ENCODE peak calls at places on chromosome 2, in seven cellular contexts. C is CD4-positive, alpha-beta T cell; J is mucosa of descending colon; S is choroid plexus epithelial cell; D is right atrium auricular region; G is endothelial cell; W is GM20000. A is an unnamed sample.

GRCh38 chr2:219969508-219969907 is 342.1 kb downstream of the SLC4A3 start:
- DNase-seq in C (no peak), J (no peak), S (no peak), D (no peak), G (no peak), W (no peak), A (peak; percentile 24)

GRCh38 chr2:128467321-128467901 is 148.7 kb upstream of the HS6ST1 start:
- DNase-seq in C (no peak), J (no peak), S (no peak), D (peak; percentile 51), G (no peak), W (no peak), A (no peak)

GRCh38 chr2:168663993-168664392 is 138.4 kb upstream of the NOSTRIN start:
- DNase-seq in C (no peak), J (no peak), S (peak; percentile 36), D (no peak), G (no peak), W (no peak), A (peak; percentile 31)

GRCh38 chr2:120494446-120494845 is 148.5 kb downstream of the INHBB start:
- DNase-seq in C (no peak), J (no peak), S (no peak), D (no peak), G (no peak), W (no peak), A (no peak)

GRCh38 chr2:59196511-59196910 is 955.4 kb upstream of the FANCL start:
- DNase-seq in C (no peak), J (no peak), S (peak; percentile 93), D (no peak), G (no peak), W (no peak), A (no peak)

GRCh38 chr2:231399853-231400667 is 4.5 kb downstream of the B3GNT7 start:
- DNase-seq in C (no peak), J (peak; percentile 37), S (peak; percentile 23), D (no peak), G (no peak), W (no peak), A (peak; percentile 44)

GRCh38 chr2:40740419-40740818 is 288.5 kb upstream of the SLC8A1 start:
- DNase-seq in C (no peak), J (no peak), S (no peak), D (no peak), G (no peak), W (no peak), A (peak; percentile 19)

GRCh38 chr2:37672104-37672869 is 845 bp upstream of the CDC42EP3 start:
- DNase-seq in C (peak; percentile 49), J (peak; percentile 83), S (peak; percentile 92), D (no peak), G (peak; percentile 91), W (peak; percentile 89), A (peak; percentile 83)

GRCh38 chr2:6975988-6976387 is 58.8 kb downstream of the RNF144A start:
- DNase-seq in C (no peak), J (no peak), S (peak; percentile 55), D (peak; percentile 1), G (no peak), W (no peak), A (no peak)

GRCh38 chr2:219997341-219997851 is 370.0 kb downstream of the SLC4A3 start:
- DNase-seq in C (no peak), J (peak; percentile 8), S (peak; percentile 70), D (no peak), G (peak; percentile 84), W (no peak), A (peak; percentile 87)

GRCh38 chr2:10054424-10054823 is 11.1 kb downstream of the KLF11 start:
- DNase-seq in C (no peak), J (no peak), S (no peak), D (no peak), G (no peak), W (no peak), A (no peak)
- TF ChIP-seq CTCF in C (no peak), J (no peak), S (peak; percentile 4), D (no peak), G (no peak), W (no peak), A (no peak)

DNA sequence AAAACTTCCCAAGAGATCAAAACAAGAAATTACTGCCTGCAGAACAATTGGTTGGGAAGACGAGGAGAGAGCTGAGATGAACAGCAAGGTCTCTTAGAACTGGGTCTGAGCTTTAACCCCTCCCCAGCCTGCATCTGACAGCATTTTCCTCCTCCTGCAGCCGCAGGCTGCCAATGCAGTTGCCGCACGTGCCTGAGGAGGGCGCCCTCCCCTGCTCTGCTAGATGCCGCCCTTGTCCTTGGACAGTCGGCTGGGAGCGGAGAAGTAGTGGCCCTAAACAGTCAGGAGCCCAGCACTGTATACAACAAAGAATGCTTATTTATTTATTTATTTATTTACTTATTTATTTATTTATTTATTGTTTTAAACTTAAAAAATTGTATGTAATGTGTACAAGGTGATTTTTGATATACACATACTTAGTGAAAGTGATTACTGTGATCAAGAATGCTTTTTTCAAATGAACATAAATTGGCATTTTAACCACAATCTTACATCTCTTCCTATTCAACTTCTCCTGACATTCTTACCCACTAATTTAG is 776.4 kb downstream of the TSN start:
- DNase-seq in C (no peak), J (no peak), S (no peak), D (no peak), G (peak; percentile 66), W (no peak), A (no peak)
- TF ChIP-seq CTCF in C (no peak), J (no peak), S (peak; percentile 41), D (no peak), G (peak; percentile 75), W (no peak), A (no peak)

GRCh38 chr2:208065476-208065875 is 40.1 kb upstream of the PLEKHM3 start:
- DNase-seq in C (no peak), J (no peak), S (no peak), D (no peak), G (no peak), W (no peak), A (no peak)

GRCh38 chr2:208064220-208064951 is 39.1 kb upstream of the PLEKHM3 start:
- DNase-seq in C (no peak), J (no peak), S (peak; percentile 92), D (no peak), G (no peak), W (peak; percentile 21), A (peak; percentile 93)

GRCh38 chr2:208057108-208057507 is 31.8 kb upstream of the PLEKHM3 start:
- DNase-seq in C (no peak), J (no peak), S (no peak), D (no peak), G (no peak), W (no peak), A (no peak)

GRCh38 chr2:208062113-208062512 is 36.8 kb upstream of the PLEKHM3 start:
- DNase-seq in C (no peak), J (peak; percentile 85), S (peak; percentile 71), D (no peak), G (peak; percentile 35), W (no peak), A (peak; percentile 39)
- TF ChIP-seq CTCF in C (peak; percentile 15), J (no peak), S (peak; percentile 60), D (no peak), G (peak; percentile 33), W (no peak), A (peak; percentile 19)

GRCh38 chr2:111692311-111692710 is 191.7 kb downstream of the ANAPC1 start:
- DNase-seq in C (no peak), J (no peak), S (no peak), D (no peak), G (no peak), W (no peak), A (no peak)
- TF ChIP-seq CTCF in C (no peak), J (no peak), S (peak; percentile 34), D (no peak), G (peak; percentile 36), W (no peak), A (peak; percentile 32)

GRCh38 chr2:12047761-12048160 is 301.3 kb downstream of the LPIN1 start:
- DNase-seq in C (no peak), J (no peak), S (no peak), D (no peak), G (no peak), W (no peak), A (no peak)

GRCh38 chr2:12045864-12046291 is 299.4 kb downstream of the LPIN1 start:
- DNase-seq in C (no peak), J (no peak), S (no peak), D (no peak), G (no peak), W (peak; percentile 46), A (no peak)

GRCh38 chr2:12050381-12050780 is 303.9 kb downstream of the LPIN1 start:
- DNase-seq in C (no peak), J (no peak), S (peak; percentile 84), D (no peak), G (no peak), W (no peak), A (peak; percentile 8)

GRCh38 chr2:12046641-12047040 is 300.2 kb downstream of the LPIN1 start:
- DNase-seq in C (no peak), J (no peak), S (peak; percentile 64), D (no peak), G (no peak), W (no peak), A (peak; percentile 61)

DNA sequence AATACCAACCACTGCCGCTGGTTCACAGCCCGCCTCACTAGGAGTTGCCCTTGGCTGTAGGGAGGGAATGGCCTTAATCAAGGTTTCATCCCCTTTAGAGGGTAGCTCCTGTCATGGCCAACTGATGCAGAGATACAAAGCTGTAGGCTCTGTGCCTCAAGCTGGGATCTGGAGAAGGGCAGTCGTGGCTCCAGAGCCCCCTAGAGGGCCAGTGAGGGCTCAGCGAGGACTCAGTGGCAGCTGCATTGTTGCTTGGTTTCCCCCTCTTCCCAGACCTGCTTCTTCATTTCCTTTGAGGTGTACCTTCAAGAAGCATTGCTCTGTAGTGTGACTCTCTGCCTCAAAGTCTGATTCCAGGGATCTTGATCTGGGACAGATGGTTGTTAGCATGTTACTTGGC is 302.1 kb downstream of the LPIN1 start:
- DNase-seq in C (no peak), J (no peak), S (no peak), D (no peak), G (peak; percentile 30), W (peak; percentile 30), A (no peak)
- TF ChIP-seq CTCF in C (no peak), J (no peak), S (peak; percentile 32), D (no peak), G (no peak), W (peak; percentile 14), A (no peak)

DNA sequence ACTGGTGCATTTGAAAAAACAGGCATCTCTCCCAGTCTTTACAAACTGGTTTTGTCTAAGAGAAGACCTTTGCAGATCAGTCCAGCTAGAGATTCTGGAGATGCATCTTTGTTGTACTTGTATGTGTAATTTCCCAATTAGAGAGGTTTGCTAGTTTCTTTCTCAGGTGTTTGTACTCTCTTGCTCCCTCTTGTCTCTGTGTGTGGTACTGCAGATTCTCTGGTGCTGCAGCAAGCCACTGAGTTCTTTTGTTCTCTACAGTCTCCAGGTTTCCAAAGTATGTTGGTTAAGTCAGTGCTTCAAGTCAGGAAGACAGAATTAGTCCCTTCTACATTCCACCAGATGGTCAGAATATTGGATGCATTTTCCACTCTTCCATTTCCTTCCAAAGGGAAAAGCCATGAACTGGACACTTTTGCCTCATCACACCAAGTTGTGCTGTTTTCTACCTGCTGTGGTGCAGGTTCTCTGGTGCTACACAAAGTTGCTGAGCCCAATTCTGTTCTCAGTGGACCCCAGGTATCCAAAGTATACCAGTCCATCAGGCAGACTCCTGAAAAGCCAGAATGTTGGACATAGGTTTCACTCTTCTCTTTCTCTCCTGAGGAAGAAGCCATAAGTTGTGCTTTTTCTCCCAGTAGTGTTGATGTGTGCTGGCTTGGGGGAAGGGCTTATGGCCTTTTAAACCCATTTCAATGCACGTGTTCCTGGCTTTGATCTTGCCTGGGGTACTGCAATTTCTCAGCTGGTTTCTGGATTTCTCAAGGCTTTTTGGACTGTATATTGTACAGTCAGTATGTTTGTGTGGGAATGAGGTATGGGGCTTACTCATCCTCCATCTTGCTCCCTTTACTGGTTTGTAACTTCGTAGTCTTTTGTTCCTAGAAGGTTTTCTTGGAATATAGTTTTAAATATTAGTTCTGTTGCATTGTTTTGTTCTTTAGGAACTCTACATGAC is 29.8 kb downstream of the EPC2 start:
- DNase-seq in C (no peak), J (peak; percentile 48), S (peak; percentile 28), D (no peak), G (peak; percentile 31), W (peak; percentile 45), A (no peak)
- TF ChIP-seq CTCF in C (peak; percentile 69), J (peak; percentile 35), S (peak; percentile 62), D (no peak), G (peak; percentile 82), W (peak; percentile 27), A (peak; percentile 50)